ENCODE peak calls at places on chromosomes 6 and 20, in six cellular contexts. One of them, this sample, is unnamed.
A peak's percentile ranks its signal among the peaks of the same experiment; 100 is the strongest.

GRCh38 chr6:25365159-25365558 is 86.0 kb downstream of the CARMIL1 start:
- DNase-seq in neuronal stem cell: no peak
- DNase-seq in IMR-90: no peak
- DNase-seq in H1: no peak
- DNase-seq in mesenchymal stem cell: no peak
- DNase-seq in trophoblast cell: no peak
- DNase-seq in this sample: no peak

GRCh38 chr20:10131612-10132345 is 86.9 kb upstream of the SNAP25 start:
- DNase-seq in IMR-90: peak; percentile 67
- DNase-seq in trophoblast cell: no peak
- DNase-seq in neuronal stem cell: no peak
- DNase-seq in mesenchymal stem cell: no peak
- DNase-seq in H1: peak; percentile 5
- DNase-seq in this sample: no peak

GRCh38 chr20:58784321-58785074 is 66.2 kb downstream of the GNAS-AS1 start:
- DNase-seq in neuronal stem cell: no peak
- DNase-seq in mesenchymal stem cell: no peak
- DNase-seq in IMR-90: no peak
- DNase-seq in H1: no peak
- DNase-seq in trophoblast cell: no peak
- DNase-seq in this sample: no peak

GRCh38 chr20:36848677-36849076 is 27.3 kb upstream of the TLDC2 start:
- DNase-seq in IMR-90: no peak
- DNase-seq in trophoblast cell: no peak
- DNase-seq in neuronal stem cell: no peak
- DNase-seq in mesenchymal stem cell: no peak
- DNase-seq in H1: no peak
- DNase-seq in this sample: no peak

GRCh38 chr20:35173576-35174192 is 1.8 kb downstream of the PROCR start:
- DNase-seq in mesenchymal stem cell: no peak
- DNase-seq in neuronal stem cell: no peak
- DNase-seq in H1: no peak
- DNase-seq in IMR-90: no peak
- DNase-seq in trophoblast cell: no peak
- DNase-seq in this sample: no peak

GRCh38 chr6:127967708-127968107 is 66.8 kb upstream of the THEMIS start:
- DNase-seq in neuronal stem cell: no peak
- DNase-seq in IMR-90: no peak
- DNase-seq in mesenchymal stem cell: no peak
- DNase-seq in H1: no peak
- DNase-seq in trophoblast cell: no peak
- DNase-seq in this sample: no peak

GRCh38 chr6:31579546-31580445 is 2.4 kb downstream of the LTB start:
- DNase-seq in trophoblast cell: no peak
- DNase-seq in IMR-90: no peak
- DNase-seq in neuronal stem cell: no peak
- DNase-seq in H1: no peak
- DNase-seq in mesenchymal stem cell: no peak
- DNase-seq in this sample: no peak

GRCh38 chr20:58906894-58907293 is 54.4 kb downstream of the GNAS start:
- DNase-seq in trophoblast cell: peak; percentile 25
- DNase-seq in neuronal stem cell: no peak
- DNase-seq in IMR-90: peak; percentile 79
- DNase-seq in H1: no peak
- DNase-seq in mesenchymal stem cell: peak; percentile 71
- DNase-seq in this sample: no peak

GRCh38 chr20:37384683-37385174 is 38.8 kb downstream of the SRC start:
- DNase-seq in H1: no peak
- DNase-seq in trophoblast cell: peak; percentile 71
- DNase-seq in mesenchymal stem cell: peak; percentile 46
- DNase-seq in IMR-90: peak; percentile 38
- DNase-seq in neuronal stem cell: peak; percentile 65
- DNase-seq in this sample: peak; percentile 64

GRCh38 chr6:157706883-157707282 is 116.2 kb upstream of the SNX9 start:
- DNase-seq in mesenchymal stem cell: peak; percentile 4
- DNase-seq in H1: no peak
- DNase-seq in trophoblast cell: no peak
- DNase-seq in neuronal stem cell: no peak
- DNase-seq in IMR-90: no peak
- DNase-seq in this sample: no peak

GRCh38 chr6:26286168-26286854 is 78.7 kb upstream of the BTN3A2 start:
- DNase-seq in mesenchymal stem cell: peak; percentile 77
- DNase-seq in IMR-90: peak; percentile 68
- DNase-seq in trophoblast cell: peak; percentile 90
- DNase-seq in neuronal stem cell: peak; percentile 75
- DNase-seq in H1: no peak
- DNase-seq in this sample: peak; percentile 62

GRCh38 chr20:29762620-29763019 is 1494.8 kb upstream of the DEFB115 start:
- DNase-seq in IMR-90: no peak
- DNase-seq in trophoblast cell: no peak
- DNase-seq in H1: no peak
- DNase-seq in neuronal stem cell: no peak
- DNase-seq in mesenchymal stem cell: no peak
- DNase-seq in this sample: no peak

GRCh38 chr6:129701721-129702455 is 8.1 kb downstream of the ARHGAP18 start:
- DNase-seq in H1: no peak
- DNase-seq in neuronal stem cell: no peak
- DNase-seq in IMR-90: peak; percentile 58
- DNase-seq in trophoblast cell: peak; percentile 75
- DNase-seq in mesenchymal stem cell: peak; percentile 55
- DNase-seq in this sample: no peak

GRCh38 chr6:4274382-4275082 is 139.2 kb upstream of the ECI2 start:
- DNase-seq in H1: no peak
- DNase-seq in trophoblast cell: no peak
- DNase-seq in neuronal stem cell: no peak
- DNase-seq in mesenchymal stem cell: no peak
- DNase-seq in IMR-90: peak; percentile 35
- DNase-seq in this sample: no peak

GRCh38 chr20:56809668-56810067 is 180.6 kb downstream of the TFAP2C start:
- DNase-seq in neuronal stem cell: no peak
- DNase-seq in H1: no peak
- DNase-seq in mesenchymal stem cell: no peak
- DNase-seq in IMR-90: no peak
- DNase-seq in trophoblast cell: peak; percentile 92
- DNase-seq in this sample: no peak

GRCh38 chr6:169839493-169839892 is 88.1 kb downstream of the ERMARD start:
- DNase-seq in IMR-90: no peak
- DNase-seq in H1: no peak
- DNase-seq in neuronal stem cell: no peak
- DNase-seq in mesenchymal stem cell: no peak
- DNase-seq in trophoblast cell: no peak
- DNase-seq in this sample: no peak

GRCh38 chr6:17450825-17451224 is 57.4 kb downstream of the CAP2 start:
- DNase-seq in mesenchymal stem cell: no peak
- DNase-seq in H1: no peak
- DNase-seq in trophoblast cell: no peak
- DNase-seq in neuronal stem cell: no peak
- DNase-seq in IMR-90: no peak
- DNase-seq in this sample: no peak

GRCh38 chr20:1804129-1804503 is 91.1 kb upstream of the SIRPA start:
- DNase-seq in H1: no peak
- DNase-seq in neuronal stem cell: no peak
- DNase-seq in trophoblast cell: peak; percentile 67
- DNase-seq in mesenchymal stem cell: no peak
- DNase-seq in IMR-90: no peak
- DNase-seq in this sample: no peak

GRCh38 chr20:21583486-21584168 is 69.8 kb upstream of the NKX2-2 start:
- DNase-seq in H1: no peak
- DNase-seq in IMR-90: no peak
- DNase-seq in mesenchymal stem cell: no peak
- DNase-seq in trophoblast cell: no peak
- DNase-seq in neuronal stem cell: no peak
- DNase-seq in this sample: no peak

GRCh38 chr6:106963544-106963943 is 11.0 kb downstream of the CD24 start:
- DNase-seq in trophoblast cell: no peak
- DNase-seq in mesenchymal stem cell: no peak
- DNase-seq in neuronal stem cell: no peak
- DNase-seq in H1: no peak
- DNase-seq in IMR-90: no peak
- DNase-seq in this sample: no peak

GRCh38 chr20:50737352-50737751 is 6.0 kb downstream of the PARD6B start:
- DNase-seq in neuronal stem cell: no peak
- DNase-seq in H1: no peak
- DNase-seq in IMR-90: no peak
- DNase-seq in mesenchymal stem cell: no peak
- DNase-seq in trophoblast cell: no peak
- DNase-seq in this sample: peak; percentile 95

GRCh38 chr6:92779758-92780157 is 639.6 kb downstream of the EPHA7 start:
- DNase-seq in trophoblast cell: no peak
- DNase-seq in H1: no peak
- DNase-seq in IMR-90: peak; percentile 63
- DNase-seq in neuronal stem cell: no peak
- DNase-seq in mesenchymal stem cell: peak; percentile 81
- DNase-seq in this sample: no peak

GRCh38 chr6:113855500-113856010 is 1.6 kb upstream of the MARCKS start:
- DNase-seq in neuronal stem cell: no peak
- DNase-seq in mesenchymal stem cell: peak; percentile 67
- DNase-seq in trophoblast cell: peak; percentile 28
- DNase-seq in H1: no peak
- DNase-seq in IMR-90: peak; percentile 55
- DNase-seq in this sample: no peak

GRCh38 chr6:113858067-113858604 is 991 bp downstream of the MARCKS start:
- DNase-seq in IMR-90: peak; percentile 29
- DNase-seq in mesenchymal stem cell: peak; percentile 60
- DNase-seq in neuronal stem cell: peak; percentile 51
- DNase-seq in trophoblast cell: peak; percentile 41
- DNase-seq in H1: no peak
- DNase-seq in this sample: peak; percentile 64

GRCh38 chr6:113857565-113858066 is 471 bp downstream of the MARCKS start:
- DNase-seq in IMR-90: no peak
- DNase-seq in neuronal stem cell: peak; percentile 45
- DNase-seq in mesenchymal stem cell: no peak
- DNase-seq in H1: no peak
- DNase-seq in trophoblast cell: peak; percentile 56
- DNase-seq in this sample: peak; percentile 45

GRCh38 chr6:113856011-113856551 is 1.1 kb upstream of the MARCKS start:
- DNase-seq in trophoblast cell: peak; percentile 67
- DNase-seq in H1: no peak
- DNase-seq in IMR-90: peak; percentile 66
- DNase-seq in neuronal stem cell: peak; percentile 39
- DNase-seq in mesenchymal stem cell: peak; percentile 77
- DNase-seq in this sample: peak; percentile 63

DNA sequence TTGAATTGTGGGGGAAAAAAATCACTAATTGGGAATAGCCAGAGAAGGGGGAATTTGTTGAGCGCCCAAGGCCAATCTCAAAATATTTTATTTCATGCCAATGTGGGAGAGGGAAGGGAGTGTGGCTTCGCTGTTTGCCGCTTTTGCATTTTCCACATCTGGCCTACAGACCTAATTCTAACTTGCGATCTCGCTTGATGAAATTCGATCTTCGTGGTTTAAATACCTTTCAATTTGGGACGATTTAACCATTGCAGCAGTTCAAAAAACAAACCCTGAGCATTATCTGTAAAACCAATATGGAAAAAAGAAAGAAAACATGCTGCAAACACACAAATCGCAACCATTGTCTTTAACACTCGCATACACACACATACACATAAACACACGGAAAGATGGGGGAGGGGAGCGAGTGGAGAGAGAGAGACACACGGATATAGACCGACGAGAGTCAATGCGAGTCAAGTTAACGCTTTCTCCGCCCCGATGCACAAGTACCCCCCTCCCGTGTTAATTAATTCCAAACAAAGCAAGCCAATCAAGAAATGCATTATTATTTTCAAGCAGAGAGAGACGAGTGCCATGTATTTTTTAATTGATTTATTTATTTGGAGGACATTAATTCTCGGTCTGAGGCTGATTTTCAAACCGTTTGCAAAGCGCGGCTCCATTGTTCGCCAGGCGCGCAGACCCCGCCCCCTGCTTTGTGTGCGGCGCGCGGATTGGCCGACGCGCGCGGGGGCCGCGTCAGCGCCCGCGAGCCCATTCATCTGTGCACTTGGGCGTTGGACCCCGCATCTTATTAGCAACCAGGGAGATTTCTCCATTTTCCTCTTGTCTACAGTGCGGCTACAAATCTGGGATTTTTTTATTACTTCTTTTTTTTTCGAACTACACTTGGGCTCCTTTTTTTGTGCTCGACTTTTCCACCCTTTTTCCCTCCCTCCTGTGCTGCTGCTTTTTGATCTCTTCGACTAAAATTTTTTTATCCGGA is at the start of gene MARCKS:
- DNase-seq in trophoblast cell: peak; percentile 92
- DNase-seq in H1: no peak
- DNase-seq in IMR-90: peak; percentile 92
- DNase-seq in neuronal stem cell: peak; percentile 83
- DNase-seq in mesenchymal stem cell: peak; percentile 91
- DNase-seq in this sample: peak; percentile 90
- H3K23ac ChIP-seq in trophoblast cell: peak within 1 kb of the TSS; percentile 80
- H3K23ac ChIP-seq in H1: no peak within 1 kb of the TSS
- H3K23ac ChIP-seq in IMR-90: peak within 1 kb of the TSS; percentile 99
- H3K23ac ChIP-seq in neuronal stem cell: peak within 1 kb of the TSS; percentile 45
- H3K23ac ChIP-seq in mesenchymal stem cell: peak within 1 kb of the TSS; percentile 66
- H3K23ac ChIP-seq in this sample: peak within 1 kb of the TSS; percentile 85

GRCh38 chr20:48930878-48931277 is 9.4 kb downstream of the ARFGEF2 start:
- DNase-seq in neuronal stem cell: no peak
- DNase-seq in H1: no peak
- DNase-seq in mesenchymal stem cell: no peak
- DNase-seq in trophoblast cell: peak; percentile 26
- DNase-seq in IMR-90: no peak
- DNase-seq in this sample: no peak
- H3K27ac ChIP-seq in neuronal stem cell: no peak overlapping the region
- H3K27ac ChIP-seq in H1: no peak overlapping the region
- H3K27ac ChIP-seq in mesenchymal stem cell: no peak overlapping the region
- H3K27ac ChIP-seq in trophoblast cell: no peak overlapping the region
- H3K27ac ChIP-seq in IMR-90: no peak overlapping the region
- H3K27ac ChIP-seq in this sample: no peak overlapping the region

GRCh38 chr6:136779682-136780081 is 12.6 kb downstream of the MAP3K5 start:
- DNase-seq in H1: no peak
- DNase-seq in neuronal stem cell: no peak
- DNase-seq in mesenchymal stem cell: no peak
- DNase-seq in trophoblast cell: no peak
- DNase-seq in IMR-90: no peak
- DNase-seq in this sample: no peak
- H3K4me3 ChIP-seq in H1: no peak overlapping the region
- H3K4me3 ChIP-seq in neuronal stem cell: no peak overlapping the region
- H3K4me3 ChIP-seq in mesenchymal stem cell: no peak overlapping the region
- H3K4me3 ChIP-seq in trophoblast cell: no peak overlapping the region
- H3K4me3 ChIP-seq in IMR-90: no peak overlapping the region
- H3K4me3 ChIP-seq in this sample: no peak overlapping the region

DNA sequence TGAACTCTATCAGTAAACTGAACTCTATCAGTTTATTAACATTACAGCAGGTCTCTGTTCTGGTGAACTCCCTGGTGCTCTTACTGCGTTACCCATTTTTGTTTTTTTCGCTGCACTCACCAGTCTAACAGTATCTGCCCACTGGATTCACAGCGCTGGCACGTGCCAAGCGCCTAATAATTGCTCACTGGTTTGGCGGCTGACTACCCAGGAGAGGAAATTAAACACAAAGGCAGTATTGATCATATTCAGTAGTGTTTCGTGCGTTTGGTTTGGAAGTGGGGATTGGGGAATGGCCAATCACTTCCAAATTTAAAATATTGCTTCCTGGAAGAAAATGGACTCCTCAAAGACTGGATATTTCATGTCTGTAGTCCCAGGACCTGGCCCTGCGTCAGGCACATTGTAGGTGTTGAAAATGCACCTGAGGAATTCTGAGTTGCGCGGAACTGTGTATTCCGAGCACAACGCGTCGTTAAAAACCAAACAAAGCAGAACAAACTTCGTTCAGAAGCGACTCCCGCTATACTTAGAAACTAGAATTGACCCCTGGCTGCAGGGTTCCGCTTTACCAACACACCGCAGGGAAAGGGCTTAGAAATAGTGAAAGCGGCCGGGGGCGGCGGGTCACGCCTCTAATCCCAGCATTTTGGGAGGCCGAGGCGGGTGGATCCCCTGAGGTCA is 1.1 kb upstream of the RPS12 start:
- DNase-seq in neuronal stem cell: no peak
- DNase-seq in trophoblast cell: peak; percentile 64
- DNase-seq in mesenchymal stem cell: peak; percentile 71
- DNase-seq in IMR-90: no peak
- DNase-seq in H1: no peak
- DNase-seq in this sample: peak; percentile 63
- H3K23ac ChIP-seq in neuronal stem cell: no peak overlapping the region
- H3K23ac ChIP-seq in trophoblast cell: no peak overlapping the region
- H3K23ac ChIP-seq in mesenchymal stem cell: peak overlapping the region; percentile 26
- H3K23ac ChIP-seq in IMR-90: peak overlapping the region; percentile 82
- H3K23ac ChIP-seq in H1: peak overlapping the region; percentile 71
- H3K23ac ChIP-seq in this sample: no peak overlapping the region